ENCODE peak calls at places on chromosomes 16 and 17, in six cellular contexts. One of them, this sample, is unnamed.

GRCh38 chr16:67199808-67200198 is 872 bp downstream of the ELMO3 start:
- DNase-seq in C1 segment of cervical spinal cord: no peak
- DNase-seq in lower leg skin: no peak
- DNase-seq in mucosa of gallbladder: no peak
- DNase-seq in CD4-positive, alpha-beta T cell: no peak
- DNase-seq in NCI-H446: no peak
- DNase-seq in this sample: no peak

GRCh38 chr16:30927789-30928378 is 4.5 kb downstream of the FBXL19 start:
- DNase-seq in lower leg skin: peak
- DNase-seq in mucosa of gallbladder: no peak
- DNase-seq in NCI-H446: peak
- DNase-seq in CD4-positive, alpha-beta T cell: no peak
- DNase-seq in C1 segment of cervical spinal cord: peak
- DNase-seq in this sample: no peak

GRCh38 chr17:42337442-42337841 is 49.1 kb downstream of the STAT5A start:
- DNase-seq in C1 segment of cervical spinal cord: no peak
- DNase-seq in CD4-positive, alpha-beta T cell: peak
- DNase-seq in lower leg skin: no peak
- DNase-seq in mucosa of gallbladder: no peak
- DNase-seq in NCI-H446: no peak
- DNase-seq in this sample: no peak

GRCh38 chr17:834136-834535 is 52.0 kb downstream of the MRM3 start:
- DNase-seq in lower leg skin: no peak
- DNase-seq in mucosa of gallbladder: no peak
- DNase-seq in NCI-H446: no peak
- DNase-seq in CD4-positive, alpha-beta T cell: no peak
- DNase-seq in C1 segment of cervical spinal cord: no peak
- DNase-seq in this sample: no peak

GRCh38 chr17:62629556-62630364 is 2.3 kb downstream of the MRC2 start:
- DNase-seq in mucosa of gallbladder: no peak
- DNase-seq in lower leg skin: no peak
- DNase-seq in C1 segment of cervical spinal cord: no peak
- DNase-seq in CD4-positive, alpha-beta T cell: no peak
- DNase-seq in NCI-H446: no peak
- DNase-seq in this sample: no peak

GRCh38 chr17:2075336-2076056 is 20.6 kb downstream of the HIC1 start:
- DNase-seq in mucosa of gallbladder: no peak
- DNase-seq in C1 segment of cervical spinal cord: no peak
- DNase-seq in NCI-H446: no peak
- DNase-seq in CD4-positive, alpha-beta T cell: no peak
- DNase-seq in lower leg skin: peak
- DNase-seq in this sample: no peak

GRCh38 chr16:87317766-87318121 is 552 bp upstream of the C16orf95 start:
- DNase-seq in lower leg skin: peak
- DNase-seq in mucosa of gallbladder: peak
- DNase-seq in NCI-H446: peak
- DNase-seq in CD4-positive, alpha-beta T cell: no peak
- DNase-seq in C1 segment of cervical spinal cord: no peak
- DNase-seq in this sample: peak

GRCh38 chr16:19883296-19883951 is 1.2 kb downstream of the GPRC5B start:
- DNase-seq in NCI-H446: peak
- DNase-seq in C1 segment of cervical spinal cord: peak
- DNase-seq in mucosa of gallbladder: no peak
- DNase-seq in lower leg skin: peak
- DNase-seq in CD4-positive, alpha-beta T cell: no peak
- DNase-seq in this sample: peak

GRCh38 chr17:6239237-6239798 is 169.1 kb downstream of the WSCD1 start:
- DNase-seq in mucosa of gallbladder: no peak
- DNase-seq in CD4-positive, alpha-beta T cell: no peak
- DNase-seq in C1 segment of cervical spinal cord: no peak
- DNase-seq in NCI-H446: no peak
- DNase-seq in lower leg skin: peak
- DNase-seq in this sample: no peak

GRCh38 chr17:44878627-44879221 is 20.5 kb downstream of the EFTUD2 start:
- DNase-seq in NCI-H446: peak
- DNase-seq in C1 segment of cervical spinal cord: no peak
- DNase-seq in mucosa of gallbladder: peak
- DNase-seq in CD4-positive, alpha-beta T cell: no peak
- DNase-seq in lower leg skin: no peak
- DNase-seq in this sample: no peak

GRCh38 chr17:79785900-79786810 is 8.2 kb downstream of the CBX2 start:
- DNase-seq in C1 segment of cervical spinal cord: no peak
- DNase-seq in lower leg skin: no peak
- DNase-seq in mucosa of gallbladder: no peak
- DNase-seq in CD4-positive, alpha-beta T cell: no peak
- DNase-seq in NCI-H446: no peak
- DNase-seq in this sample: no peak

GRCh38 chr17:51000835-51001638 is 119.6 kb downstream of the SPAG9 start:
- DNase-seq in NCI-H446: peak
- DNase-seq in CD4-positive, alpha-beta T cell: peak
- DNase-seq in mucosa of gallbladder: no peak
- DNase-seq in C1 segment of cervical spinal cord: peak
- DNase-seq in lower leg skin: no peak
- DNase-seq in this sample: no peak

GRCh38 chr17:44197980-44198720 is 1.5 kb downstream of the ATXN7L3 start:
- DNase-seq in C1 segment of cervical spinal cord: no peak
- DNase-seq in mucosa of gallbladder: no peak
- DNase-seq in CD4-positive, alpha-beta T cell: no peak
- DNase-seq in NCI-H446: no peak
- DNase-seq in lower leg skin: no peak
- DNase-seq in this sample: no peak

GRCh38 chr17:46795379-46795952 is 23.0 kb downstream of the WNT3 start:
- DNase-seq in lower leg skin: no peak
- DNase-seq in C1 segment of cervical spinal cord: no peak
- DNase-seq in NCI-H446: no peak
- DNase-seq in CD4-positive, alpha-beta T cell: no peak
- DNase-seq in mucosa of gallbladder: no peak
- DNase-seq in this sample: no peak

GRCh38 chr16:72901012-72901411 is 146.9 kb downstream of the ZFHX3 start:
- DNase-seq in C1 segment of cervical spinal cord: no peak
- DNase-seq in mucosa of gallbladder: no peak
- DNase-seq in NCI-H446: no peak
- DNase-seq in lower leg skin: no peak
- DNase-seq in CD4-positive, alpha-beta T cell: no peak
- DNase-seq in this sample: no peak

GRCh38 chr17:19316756-19317358 is 45.7 kb downstream of the B9D1 start:
- DNase-seq in CD4-positive, alpha-beta T cell: no peak
- DNase-seq in C1 segment of cervical spinal cord: no peak
- DNase-seq in lower leg skin: no peak
- DNase-seq in NCI-H446: no peak
- DNase-seq in mucosa of gallbladder: no peak
- DNase-seq in this sample: no peak

GRCh38 chr17:73283841-73284282 is 22.2 kb upstream of the CPSF4L start:
- DNase-seq in lower leg skin: no peak
- DNase-seq in CD4-positive, alpha-beta T cell: no peak
- DNase-seq in C1 segment of cervical spinal cord: no peak
- DNase-seq in mucosa of gallbladder: no peak
- DNase-seq in NCI-H446: no peak
- DNase-seq in this sample: no peak

GRCh38 chr16:27123795-27124194 is 57.1 kb downstream of the C16orf82 start:
- DNase-seq in mucosa of gallbladder: no peak
- DNase-seq in lower leg skin: peak
- DNase-seq in C1 segment of cervical spinal cord: no peak
- DNase-seq in NCI-H446: no peak
- DNase-seq in CD4-positive, alpha-beta T cell: no peak
- DNase-seq in this sample: no peak

GRCh38 chr16:85320677-85321385 is 208.6 kb upstream of the CIBAR2 start:
- DNase-seq in lower leg skin: no peak
- DNase-seq in mucosa of gallbladder: no peak
- DNase-seq in NCI-H446: no peak
- DNase-seq in CD4-positive, alpha-beta T cell: no peak
- DNase-seq in C1 segment of cervical spinal cord: no peak
- DNase-seq in this sample: no peak

GRCh38 chr17:231191-231965 is 49.9 kb upstream of the DOC2B start:
- DNase-seq in lower leg skin: peak
- DNase-seq in mucosa of gallbladder: no peak
- DNase-seq in CD4-positive, alpha-beta T cell: no peak
- DNase-seq in C1 segment of cervical spinal cord: no peak
- DNase-seq in NCI-H446: no peak
- DNase-seq in this sample: no peak

GRCh38 chr17:79154951-79155557 is 80.4 kb downstream of the ENGASE start:
- DNase-seq in lower leg skin: no peak
- DNase-seq in C1 segment of cervical spinal cord: no peak
- DNase-seq in CD4-positive, alpha-beta T cell: no peak
- DNase-seq in mucosa of gallbladder: no peak
- DNase-seq in NCI-H446: no peak
- DNase-seq in this sample: no peak

GRCh38 chr16:1661826-1662225 is 16.3 kb upstream of the JPT2 start:
- DNase-seq in lower leg skin: no peak
- DNase-seq in C1 segment of cervical spinal cord: no peak
- DNase-seq in CD4-positive, alpha-beta T cell: no peak
- DNase-seq in NCI-H446: no peak
- DNase-seq in mucosa of gallbladder: no peak
- DNase-seq in this sample: no peak

GRCh38 chr17:68095205-68095811 is 59.8 kb downstream of the KPNA2 start:
- DNase-seq in mucosa of gallbladder: no peak
- DNase-seq in C1 segment of cervical spinal cord: no peak
- DNase-seq in NCI-H446: no peak
- DNase-seq in lower leg skin: peak
- DNase-seq in CD4-positive, alpha-beta T cell: no peak
- DNase-seq in this sample: no peak

GRCh38 chr16:27264151-27264550 is 4.4 kb downstream of the NSMCE1 start:
- DNase-seq in CD4-positive, alpha-beta T cell: no peak
- DNase-seq in lower leg skin: no peak
- DNase-seq in C1 segment of cervical spinal cord: no peak
- DNase-seq in mucosa of gallbladder: no peak
- DNase-seq in NCI-H446: no peak
- DNase-seq in this sample: no peak

GRCh38 chr17:50935201-50936124 is 69.3 kb upstream of the TOB1 start:
- DNase-seq in NCI-H446: no peak
- DNase-seq in CD4-positive, alpha-beta T cell: no peak
- DNase-seq in mucosa of gallbladder: peak
- DNase-seq in C1 segment of cervical spinal cord: peak
- DNase-seq in lower leg skin: no peak
- DNase-seq in this sample: peak

GRCh38 chr17:53191878-53192277 is 630.8 kb upstream of the KIF2B start:
- DNase-seq in NCI-H446: no peak
- DNase-seq in C1 segment of cervical spinal cord: no peak
- DNase-seq in CD4-positive, alpha-beta T cell: no peak
- DNase-seq in mucosa of gallbladder: no peak
- DNase-seq in lower leg skin: no peak
- DNase-seq in this sample: no peak

GRCh38 chr16:49280022-49280741 is 1.5 kb downstream of the CBLN1 start:
- DNase-seq in CD4-positive, alpha-beta T cell: no peak
- DNase-seq in lower leg skin: no peak
- DNase-seq in C1 segment of cervical spinal cord: no peak
- DNase-seq in mucosa of gallbladder: peak
- DNase-seq in NCI-H446: no peak
- DNase-seq in this sample: no peak

GRCh38 chr17:29566473-29567361 is at the start of gene ABHD15:
- DNase-seq in mucosa of gallbladder: peak
- DNase-seq in CD4-positive, alpha-beta T cell: no peak
- DNase-seq in lower leg skin: peak
- DNase-seq in NCI-H446: peak
- DNase-seq in C1 segment of cervical spinal cord: peak
- DNase-seq in this sample: peak

GRCh38 chr16:11679941-11680911 is 12.0 kb downstream of the SNN start:
- DNase-seq in C1 segment of cervical spinal cord: no peak
- DNase-seq in NCI-H446: no peak
- DNase-seq in lower leg skin: peak
- DNase-seq in CD4-positive, alpha-beta T cell: no peak
- DNase-seq in mucosa of gallbladder: no peak
- DNase-seq in this sample: no peak

GRCh38 chr16:2829501-2830354 is at the start of gene ZG16B:
- DNase-seq in NCI-H446: no peak
- DNase-seq in C1 segment of cervical spinal cord: no peak
- DNase-seq in mucosa of gallbladder: peak
- DNase-seq in lower leg skin: no peak
- DNase-seq in CD4-positive, alpha-beta T cell: no peak
- DNase-seq in this sample: peak

GRCh38 chr17:5815396-5815795 is 231.1 kb upstream of the NLRP1 start:
- DNase-seq in C1 segment of cervical spinal cord: no peak
- DNase-seq in NCI-H446: no peak
- DNase-seq in mucosa of gallbladder: no peak
- DNase-seq in CD4-positive, alpha-beta T cell: no peak
- DNase-seq in lower leg skin: no peak
- DNase-seq in this sample: no peak

GRCh38 chr17:5553479-5553878 is 30.8 kb downstream of the NLRP1 start:
- DNase-seq in lower leg skin: no peak
- DNase-seq in CD4-positive, alpha-beta T cell: no peak
- DNase-seq in mucosa of gallbladder: no peak
- DNase-seq in NCI-H446: no peak
- DNase-seq in C1 segment of cervical spinal cord: no peak
- DNase-seq in this sample: no peak

GRCh38 chr16:25875956-25876608 is 184.3 kb downstream of the HS3ST4 start:
- DNase-seq in CD4-positive, alpha-beta T cell: no peak
- DNase-seq in C1 segment of cervical spinal cord: no peak
- DNase-seq in lower leg skin: no peak
- DNase-seq in NCI-H446: no peak
- DNase-seq in mucosa of gallbladder: no peak
- DNase-seq in this sample: peak

GRCh38 chr16:11258553-11259287 is 2.7 kb upstream of the SOCS1 start:
- DNase-seq in lower leg skin: peak
- DNase-seq in mucosa of gallbladder: no peak
- DNase-seq in CD4-positive, alpha-beta T cell: no peak
- DNase-seq in C1 segment of cervical spinal cord: peak
- DNase-seq in NCI-H446: no peak
- DNase-seq in this sample: peak

GRCh38 chr16:31090540-31090939 is 1.8 kb upstream of the PRSS53 start:
- DNase-seq in mucosa of gallbladder: no peak
- DNase-seq in CD4-positive, alpha-beta T cell: no peak
- DNase-seq in C1 segment of cervical spinal cord: no peak
- DNase-seq in lower leg skin: no peak
- DNase-seq in NCI-H446: no peak
- DNase-seq in this sample: no peak

GRCh38 chr17:36920032-36921000 is 17.0 kb upstream of the LHX1 start:
- DNase-seq in C1 segment of cervical spinal cord: no peak
- DNase-seq in lower leg skin: no peak
- DNase-seq in mucosa of gallbladder: no peak
- DNase-seq in NCI-H446: no peak
- DNase-seq in CD4-positive, alpha-beta T cell: no peak
- DNase-seq in this sample: no peak

GRCh38 chr16:22380529-22380928 is 6.1 kb upstream of the CDR2 start:
- DNase-seq in NCI-H446: no peak
- DNase-seq in C1 segment of cervical spinal cord: no peak
- DNase-seq in mucosa of gallbladder: no peak
- DNase-seq in lower leg skin: no peak
- DNase-seq in CD4-positive, alpha-beta T cell: no peak
- DNase-seq in this sample: no peak